ENCODE peak calls at places on chromosomes 4 and X, in six cellular contexts. One of them, this sample, is unnamed.

GRCh38 chr4:78121338-78121904 is 64.3 kb downstream of the FRAS1 start:
- DNase-seq in SK-N-SH: no peak
- DNase-seq in right lobe of liver: no peak
- DNase-seq in stomach: no peak
- DNase-seq in right atrium auricular region: no peak
- DNase-seq in astrocyte: no peak
- DNase-seq in this sample: no peak

GRCh38 chrX:9794495-9794894 is 8.3 kb downstream of the SHROOM2 start:
- DNase-seq in SK-N-SH: no peak
- DNase-seq in right lobe of liver: no peak
- DNase-seq in stomach: no peak
- DNase-seq in right atrium auricular region: no peak
- DNase-seq in astrocyte: no peak
- DNase-seq in this sample: no peak

GRCh38 chr4:64882311-64883086 is 473.2 kb upstream of the TECRL start:
- DNase-seq in SK-N-SH: no peak
- DNase-seq in right lobe of liver: no peak
- DNase-seq in stomach: no peak
- DNase-seq in right atrium auricular region: no peak
- DNase-seq in astrocyte: no peak
- DNase-seq in this sample: no peak

GRCh38 chrX:40479777-40480318 is 100.9 kb upstream of the ATP6AP2 start:
- DNase-seq in SK-N-SH: no peak
- DNase-seq in right lobe of liver: no peak
- DNase-seq in stomach: no peak
- DNase-seq in right atrium auricular region: no peak
- DNase-seq in astrocyte: no peak
- DNase-seq in this sample: no peak

GRCh38 chrX:23900220-23900797 is 7.4 kb downstream of the APOO start:
- DNase-seq in SK-N-SH: no peak
- DNase-seq in right lobe of liver: no peak
- DNase-seq in stomach: no peak
- DNase-seq in right atrium auricular region: no peak
- DNase-seq in astrocyte: no peak
- DNase-seq in this sample: no peak

GRCh38 chr4:3387943-3388348 is 53.8 kb upstream of the HGFAC start:
- DNase-seq in SK-N-SH: peak; percentile 44
- DNase-seq in right lobe of liver: peak; percentile 90
- DNase-seq in stomach: peak; percentile 71
- DNase-seq in right atrium auricular region: peak; percentile 89
- DNase-seq in astrocyte: peak; percentile 30
- DNase-seq in this sample: peak; percentile 71

GRCh38 chr4:142922720-142923119 is 76.6 kb upstream of the INPP4B start:
- DNase-seq in SK-N-SH: no peak
- DNase-seq in right lobe of liver: no peak
- DNase-seq in stomach: no peak
- DNase-seq in right atrium auricular region: no peak
- DNase-seq in astrocyte: no peak
- DNase-seq in this sample: no peak

GRCh38 chr4:87032884-87033533 is 98.2 kb downstream of the AFF1 start:
- DNase-seq in SK-N-SH: no peak
- DNase-seq in right lobe of liver: no peak
- DNase-seq in stomach: no peak
- DNase-seq in right atrium auricular region: no peak
- DNase-seq in astrocyte: peak; percentile 81
- DNase-seq in this sample: no peak

GRCh38 chr4:102627831-102628523 is 126.8 kb downstream of the NFKB1 start:
- DNase-seq in SK-N-SH: no peak
- DNase-seq in right lobe of liver: no peak
- DNase-seq in stomach: no peak
- DNase-seq in right atrium auricular region: no peak
- DNase-seq in astrocyte: peak; percentile 83
- DNase-seq in this sample: no peak

GRCh38 chr4:15996773-15997172 is 33.8 kb upstream of the FGFBP2 start:
- DNase-seq in SK-N-SH: no peak
- DNase-seq in right lobe of liver: no peak
- DNase-seq in stomach: no peak
- DNase-seq in right atrium auricular region: no peak
- DNase-seq in astrocyte: no peak
- DNase-seq in this sample: no peak

GRCh38 chr4:122577808-122578781 is 42.8 kb downstream of the IL21 start:
- DNase-seq in SK-N-SH: peak; percentile 50
- DNase-seq in right lobe of liver: no peak
- DNase-seq in stomach: peak; percentile 37
- DNase-seq in right atrium auricular region: no peak
- DNase-seq in astrocyte: no peak
- DNase-seq in this sample: no peak

GRCh38 chr4:159227984-159228383 is 125.1 kb downstream of the RAPGEF2 start:
- DNase-seq in SK-N-SH: peak; percentile 27
- DNase-seq in right lobe of liver: peak; percentile 54
- DNase-seq in stomach: peak; percentile 80
- DNase-seq in right atrium auricular region: peak; percentile 89
- DNase-seq in astrocyte: peak; percentile 94
- DNase-seq in this sample: peak; percentile 44

GRCh38 chr4:40940764-40941163 is 191.0 kb downstream of the NSUN7 start:
- DNase-seq in SK-N-SH: no peak
- DNase-seq in right lobe of liver: no peak
- DNase-seq in stomach: no peak
- DNase-seq in right atrium auricular region: no peak
- DNase-seq in astrocyte: no peak
- DNase-seq in this sample: no peak

GRCh38 chr4:23485793-23486192 is 404.1 kb downstream of the PPARGC1A start:
- DNase-seq in SK-N-SH: no peak
- DNase-seq in right lobe of liver: no peak
- DNase-seq in stomach: no peak
- DNase-seq in right atrium auricular region: no peak
- DNase-seq in astrocyte: peak; percentile 40
- DNase-seq in this sample: no peak

GRCh38 chr4:149311076-149311475 is 504.6 kb downstream of the IQCM start:
- DNase-seq in SK-N-SH: no peak
- DNase-seq in right lobe of liver: no peak
- DNase-seq in stomach: no peak
- DNase-seq in right atrium auricular region: no peak
- DNase-seq in astrocyte: no peak
- DNase-seq in this sample: no peak

GRCh38 chrX:30887721-30888120 is 1.3 kb downstream of the TAB3 start:
- DNase-seq in SK-N-SH: no peak
- DNase-seq in right lobe of liver: no peak
- DNase-seq in stomach: no peak
- DNase-seq in right atrium auricular region: no peak
- DNase-seq in astrocyte: no peak
- DNase-seq in this sample: no peak

GRCh38 chr4:105598044-105598443 is 45.6 kb downstream of the ARHGEF38 start:
- DNase-seq in SK-N-SH: no peak
- DNase-seq in right lobe of liver: no peak
- DNase-seq in stomach: no peak
- DNase-seq in right atrium auricular region: no peak
- DNase-seq in astrocyte: no peak
- DNase-seq in this sample: no peak

GRCh38 chrX:71996826-71997225 is 86.2 kb downstream of the NHSL2 start:
- DNase-seq in SK-N-SH: no peak
- DNase-seq in right lobe of liver: no peak
- DNase-seq in stomach: no peak
- DNase-seq in right atrium auricular region: peak; percentile 80
- DNase-seq in astrocyte: no peak
- DNase-seq in this sample: peak; percentile 61

GRCh38 chrX:71997320-71997719 is 86.7 kb downstream of the NHSL2 start:
- DNase-seq in SK-N-SH: no peak
- DNase-seq in right lobe of liver: no peak
- DNase-seq in stomach: no peak
- DNase-seq in right atrium auricular region: no peak
- DNase-seq in astrocyte: no peak
- DNase-seq in this sample: no peak

GRCh38 chrX:71994601-71995000 is 84.0 kb downstream of the NHSL2 start:
- DNase-seq in SK-N-SH: no peak
- DNase-seq in right lobe of liver: no peak
- DNase-seq in stomach: no peak
- DNase-seq in right atrium auricular region: no peak
- DNase-seq in astrocyte: no peak
- DNase-seq in this sample: no peak

GRCh38 chrX:71995122-71995521 is 84.5 kb downstream of the NHSL2 start:
- DNase-seq in SK-N-SH: no peak
- DNase-seq in right lobe of liver: no peak
- DNase-seq in stomach: no peak
- DNase-seq in right atrium auricular region: no peak
- DNase-seq in astrocyte: no peak
- DNase-seq in this sample: no peak

DNA sequence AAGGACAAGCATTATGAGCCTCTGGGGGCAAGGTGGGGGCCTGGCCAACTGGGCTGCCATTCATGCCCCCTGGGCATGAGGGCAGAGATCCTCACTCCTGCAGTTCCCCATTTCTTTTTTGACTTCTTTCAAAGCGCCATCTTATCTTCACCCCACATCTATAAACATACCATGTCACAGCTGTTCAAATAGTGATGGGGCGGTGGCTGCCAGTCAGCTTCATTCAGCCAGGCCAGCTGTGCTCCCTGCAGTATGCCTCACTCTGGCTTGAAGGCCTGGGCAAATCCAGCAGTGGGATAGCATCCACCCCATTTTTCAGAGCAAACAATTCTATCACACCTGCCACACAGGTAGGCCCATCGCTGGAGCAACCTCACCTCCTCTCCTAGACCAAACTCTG is 85.5 kb downstream of the NHSL2 start:
- DNase-seq in SK-N-SH: no peak
- DNase-seq in right lobe of liver: no peak
- DNase-seq in stomach: peak; percentile 37
- DNase-seq in right atrium auricular region: no peak
- DNase-seq in astrocyte: no peak
- DNase-seq in this sample: no peak
- H3K4me1 ChIP-seq in SK-N-SH: no peaks in the 10 kb centered on the region
- H3K4me1 ChIP-seq in right lobe of liver: no peaks in the 10 kb centered on the region
- H3K4me1 ChIP-seq in stomach: no peaks in the 10 kb centered on the region
- H3K4me1 ChIP-seq in right atrium auricular region: no peaks in the 10 kb centered on the region
- H3K4me1 ChIP-seq in astrocyte: peaks cover 4% of the 10 kb centered on the region
- H3K4me1 ChIP-seq in this sample: no peaks in the 10 kb centered on the region

GRCh38 chr4:54281060-54281781 is 52.1 kb downstream of the PDGFRA start:
- DNase-seq in SK-N-SH: no peak
- DNase-seq in right lobe of liver: no peak
- DNase-seq in stomach: peak; percentile 92
- DNase-seq in right atrium auricular region: peak; percentile 92
- DNase-seq in astrocyte: peak; percentile 98
- DNase-seq in this sample: peak; percentile 76

GRCh38 chr4:54276633-54277426 is 47.7 kb downstream of the PDGFRA start:
- DNase-seq in SK-N-SH: no peak
- DNase-seq in right lobe of liver: no peak
- DNase-seq in stomach: no peak
- DNase-seq in right atrium auricular region: no peak
- DNase-seq in astrocyte: peak; percentile 67
- DNase-seq in this sample: no peak

GRCh38 chr4:54274786-54275503 is 45.9 kb downstream of the PDGFRA start:
- DNase-seq in SK-N-SH: no peak
- DNase-seq in right lobe of liver: no peak
- DNase-seq in stomach: no peak
- DNase-seq in right atrium auricular region: no peak
- DNase-seq in astrocyte: no peak
- DNase-seq in this sample: no peak

GRCh38 chr4:54274264-54274663 is 45.2 kb downstream of the PDGFRA start:
- DNase-seq in SK-N-SH: no peak
- DNase-seq in right lobe of liver: no peak
- DNase-seq in stomach: no peak
- DNase-seq in right atrium auricular region: no peak
- DNase-seq in astrocyte: no peak
- DNase-seq in this sample: no peak

GRCh38 chr4:54277691-54278090 is 48.6 kb downstream of the PDGFRA start:
- DNase-seq in SK-N-SH: no peak
- DNase-seq in right lobe of liver: no peak
- DNase-seq in stomach: no peak
- DNase-seq in right atrium auricular region: no peak
- DNase-seq in astrocyte: peak; percentile 89
- DNase-seq in this sample: peak; percentile 28
- H3K27ac ChIP-seq in SK-N-SH: peak overlapping the region; percentile 40
- H3K27ac ChIP-seq in right lobe of liver: no peak overlapping the region
- H3K27ac ChIP-seq in stomach: no peak overlapping the region
- H3K27ac ChIP-seq in right atrium auricular region: peak overlapping the region; percentile 49
- H3K27ac ChIP-seq in astrocyte: peak overlapping the region; percentile 51
- H3K27ac ChIP-seq in this sample: no peak overlapping the region

DNA sequence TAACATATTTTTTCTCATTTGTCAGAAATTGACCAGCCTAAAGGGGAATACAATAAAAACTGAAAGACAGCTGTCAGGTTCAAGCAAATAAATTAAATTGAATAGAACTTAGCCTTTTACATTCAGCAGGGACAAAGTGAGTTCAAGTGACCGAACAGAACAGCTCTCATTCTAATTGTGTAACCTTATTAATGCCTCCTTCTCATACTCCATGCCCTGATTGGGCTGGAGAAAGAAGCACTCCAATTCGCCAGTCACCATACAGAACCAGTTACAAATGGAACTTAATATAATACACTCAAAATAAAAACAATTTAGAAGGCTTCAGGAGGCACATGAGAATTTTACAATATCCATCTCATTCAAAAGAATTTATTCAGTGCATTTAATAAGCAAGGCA is 8.0 kb downstream of the PPP3CA start:
- DNase-seq in SK-N-SH: no peak
- DNase-seq in right lobe of liver: no peak
- DNase-seq in stomach: no peak
- DNase-seq in right atrium auricular region: no peak
- DNase-seq in astrocyte: no peak
- DNase-seq in this sample: no peak
- H3K4me1 ChIP-seq in SK-N-SH: peaks cover 14% of the 10 kb centered on the region
- H3K4me1 ChIP-seq in right lobe of liver: peaks cover 3% of the 10 kb centered on the region
- H3K4me1 ChIP-seq in stomach: peaks cover 15% of the 10 kb centered on the region
- H3K4me1 ChIP-seq in right atrium auricular region: peaks cover 7% of the 10 kb centered on the region
- H3K4me1 ChIP-seq in astrocyte: no peaks in the 10 kb centered on the region
- H3K4me1 ChIP-seq in this sample: no peaks in the 10 kb centered on the region

GRCh38 chrX:54710920-54711319 is 87.1 kb downstream of the ITIH6 start:
- DNase-seq in SK-N-SH: no peak
- DNase-seq in right lobe of liver: no peak
- DNase-seq in stomach: no peak
- DNase-seq in right atrium auricular region: no peak
- DNase-seq in astrocyte: no peak
- DNase-seq in this sample: no peak
- H3K27ac ChIP-seq in SK-N-SH: no peak overlapping the region
- H3K27ac ChIP-seq in right lobe of liver: no peak overlapping the region
- H3K27ac ChIP-seq in stomach: no peak overlapping the region
- H3K27ac ChIP-seq in right atrium auricular region: no peak overlapping the region
- H3K27ac ChIP-seq in astrocyte: no peak overlapping the region
- H3K27ac ChIP-seq in this sample: no peak overlapping the region

GRCh38 chrX:107710617-107711391 is 64.8 kb downstream of the TSC22D3 start:
- DNase-seq in SK-N-SH: no peak
- DNase-seq in right lobe of liver: no peak
- DNase-seq in stomach: no peak
- DNase-seq in right atrium auricular region: no peak
- DNase-seq in astrocyte: peak; percentile 92
- DNase-seq in this sample: peak; percentile 79
- H3K4me1 ChIP-seq in SK-N-SH: no peaks in the 10 kb centered on the region
- H3K4me1 ChIP-seq in right lobe of liver: no peaks in the 10 kb centered on the region
- H3K4me1 ChIP-seq in stomach: peaks cover 16% of the 10 kb centered on the region
- H3K4me1 ChIP-seq in right atrium auricular region: peaks cover 20% of the 10 kb centered on the region
- H3K4me1 ChIP-seq in astrocyte: peaks cover 26% of the 10 kb centered on the region
- H3K4me1 ChIP-seq in this sample: no peaks in the 10 kb centered on the region

This sample was measured in uterus.